ENCODE peak calls at places on chromosomes 1 and 21, in six cellular contexts. S is 8988T, G is dermis blood vessel endothelial cell, P is thyroid gland, J is A549, R is HFF-Myc. T is an unnamed sample.
A peak's percentile ranks its signal among the peaks of the same experiment; 100 is the strongest.

GRCh38 chr1:71307451-71307850 is 226.6 kb upstream of the ZRANB2 start:
- DNase-seq in J (no peak), P (no peak), S (no peak), G (no peak), R (peak; percentile 89), T (no peak)

GRCh38 chr1:110250749-110251148 is 40.6 kb downstream of the KCNC4 start:
- DNase-seq in J (no peak), P (no peak), R (no peak), G (no peak), S (no peak), T (no peak)

GRCh38 chr1:147236959-147237791 is 5.3 kb upstream of the CHD1L start:
- DNase-seq in J (no peak), G (no peak), S (no peak), P (no peak), R (no peak), T (no peak)

GRCh38 chr1:77433934-77434333 is 152.1 kb downstream of the AK5 start:
- DNase-seq in P (no peak), J (no peak), S (no peak), G (no peak), R (no peak), T (no peak)

GRCh38 chr1:230836801-230837200 is 31.5 kb downstream of the C1orf198 start:
- DNase-seq in P (no peak), S (no peak), J (no peak), G (no peak), R (no peak), T (no peak)

GRCh38 chr1:185338719-185339622 is 21.9 kb upstream of the IVNS1ABP start:
- DNase-seq in S (no peak), G (no peak), R (no peak), P (peak; percentile 3), J (no peak), T (peak; percentile 28)

GRCh38 chr1:167121375-167122120 is 27.7 kb downstream of the STYXL2 start:
- DNase-seq in P (peak; percentile 42), G (peak; percentile 3), S (peak; percentile 48), J (peak; percentile 58), R (no peak), T (peak; percentile 14)

GRCh38 chr1:117670996-117671780 is 65.3 kb downstream of the TENT5C start:
- DNase-seq in S (no peak), P (no peak), G (peak; percentile 38), R (no peak), J (no peak), T (no peak)

GRCh38 chr1:112457965-112458364 is 50.8 kb upstream of the WNT2B start:
- DNase-seq in S (no peak), J (no peak), G (peak; percentile 45), R (no peak), P (no peak), T (no peak)

GRCh38 chr1:204370176-204370575 is 10.4 kb upstream of the PLEKHA6 start:
- DNase-seq in S (no peak), J (no peak), P (no peak), G (no peak), R (no peak), T (no peak)

GRCh38 chr1:229340496-229340895 is 2.4 kb downstream of the CCSAP start:
- DNase-seq in J (no peak), R (no peak), G (no peak), P (no peak), S (no peak), T (no peak)

GRCh38 chr1:49252917-49253316 is 476.2 kb upstream of the BEND5 start:
- DNase-seq in S (no peak), J (no peak), R (no peak), P (no peak), G (no peak), T (no peak)

GRCh38 chr1:2257245-2257627 is 29.1 kb downstream of the SKI start:
- DNase-seq in S (no peak), R (no peak), P (no peak), G (no peak), J (no peak), T (no peak)

GRCh38 chr1:23967871-23968270 is 8.2 kb downstream of the PNRC2 start:
- DNase-seq in S (no peak), J (no peak), R (no peak), G (no peak), P (no peak), T (no peak)

GRCh38 chr1:5161372-5161771 is 507.0 kb downstream of the AJAP1 start:
- DNase-seq in S (no peak), J (no peak), R (no peak), P (no peak), G (no peak), T (no peak)

GRCh38 chr1:211520641-211521040 is 28.7 kb upstream of the RD3 start:
- DNase-seq in R (no peak), P (no peak), J (no peak), G (no peak), S (no peak), T (no peak)

GRCh38 chr1:164475834-164476233 is 83.2 kb upstream of the PBX1 start:
- DNase-seq in S (no peak), P (no peak), R (no peak), G (no peak), J (no peak), T (no peak)

GRCh38 chr1:225230483-225230882 is 197.4 kb downstream of the LBR start:
- DNase-seq in R (no peak), S (no peak), G (no peak), J (no peak), P (no peak), T (no peak)

GRCh38 chr1:207672525-207673130 is 27.7 kb downstream of the CR1L start:
- DNase-seq in J (peak; percentile 27), R (peak; percentile 51), G (peak; percentile 47), P (peak; percentile 8), S (peak; percentile 27), T (no peak)

GRCh38 chr1:207965602-207966387 is 54.9 kb upstream of the CD34 start:
- DNase-seq in P (no peak), G (no peak), S (no peak), J (no peak), R (no peak), T (no peak)

GRCh38 chr21:39628380-39628779 is 15.6 kb downstream of the B3GALT5 start:
- DNase-seq in S (no peak), R (no peak), P (no peak), G (no peak), J (no peak), T (no peak)

GRCh38 chr1:5751171-5751556 is 241.1 kb downstream of the NPHP4 start:
- DNase-seq in S (no peak), G (no peak), J (no peak), P (no peak), R (no peak), T (no peak)

GRCh38 chr1:151867321-151867720 is 13.8 kb upstream of the THEM5 start:
- DNase-seq in R (no peak), S (no peak), P (no peak), J (no peak), G (no peak), T (no peak)

GRCh38 chr1:115547661-115548060 is 94.1 kb upstream of the VANGL1 start:
- DNase-seq in S (no peak), R (no peak), G (no peak), J (no peak), P (no peak), T (no peak)

GRCh38 chr1:47431534-47431933 is 6.3 kb upstream of the FOXD2 start:
- DNase-seq in R (no peak), G (no peak), S (no peak), P (no peak), J (no peak), T (no peak)

GRCh38 chr1:16385659-16386453 is 18.8 kb downstream of the SZRD1 start:
- DNase-seq in G (no peak), J (no peak), S (no peak), R (no peak), P (no peak), T (no peak)

T was measured in T-cell.